ENCODE peak calls at places on chromosomes 6 and 20, in five cellular contexts. A is H1, S is H9, I is neuronal stem cell, W is trophoblast cell. L is an unnamed sample.

GRCh38 chr6:142786476-142786875 is 158.5 kb downstream of the HIVEP2 start:
- DNase-seq in A (no peak), S (no peak), I (no peak), W (peak), L (no peak)

GRCh38 chr20:37389241-37389747 is 43.4 kb downstream of the SRC start:
- DNase-seq in A (no peak), S (peak), I (no peak), W (no peak), L (no peak)

GRCh38 chr20:38883081-38883980 is 42.9 kb upstream of the FAM83D start:
- DNase-seq in A (no peak), S (no peak), I (no peak), W (no peak), L (no peak)

GRCh38 chr6:149719531-149719930 is 1.6 kb upstream of the LATS1 start:
- DNase-seq in A (no peak), S (no peak), I (no peak), W (no peak), L (no peak)

GRCh38 chr6:6969761-6970223 is 138.0 kb upstream of the RREB1 start:
- DNase-seq in A (no peak), S (peak), I (no peak), W (peak), L (no peak)

GRCh38 chr6:38034269-38034914 is 214.9 kb downstream of the ZFAND3 start:
- DNase-seq in A (no peak), S (no peak), I (no peak), W (peak), L (peak)

GRCh38 chr20:845967-846893 is 12.7 kb downstream of the FAM110A start:
- DNase-seq in A (no peak), S (no peak), I (no peak), W (no peak), L (no peak)

GRCh38 chr20:25065625-25066338 is 7.8 kb upstream of the ACSS1 start:
- DNase-seq in A (no peak), S (no peak), I (peak), W (peak), L (peak)

GRCh38 chr6:78010130-78010529 is 357.3 kb downstream of the MEI4 start:
- DNase-seq in A (no peak), S (no peak), I (no peak), W (no peak), L (no peak)

GRCh38 chr20:32252189-32252588 is 25.3 kb upstream of the KIF3B start:
- DNase-seq in A (no peak), S (no peak), I (no peak), W (no peak), L (no peak)

GRCh38 chr20:32858873-32859372 is at the start of gene EFCAB8:
- DNase-seq in A (no peak), S (peak), I (no peak), W (peak), L (no peak)

GRCh38 chr20:23097636-23098580 is 11.8 kb upstream of the CD93 start:
- DNase-seq in A (no peak), S (no peak), I (no peak), W (no peak), L (no peak)

GRCh38 chr6:112443666-112444065 is 96.5 kb downstream of the RFPL4B start:
- DNase-seq in A (no peak), S (no peak), I (no peak), W (no peak), L (peak)

GRCh38 chr6:115594894-115595293 is 465.8 kb downstream of the FRK start:
- DNase-seq in A (no peak), S (no peak), I (no peak), W (no peak), L (no peak)

GRCh38 chr6:104409913-104410312 is 449.8 kb downstream of the HACE1 start:
- DNase-seq in A (no peak), S (no peak), I (no peak), W (peak), L (no peak)

GRCh38 chr6:16265351-16266341 is 27.3 kb downstream of the GMPR start:
- DNase-seq in A (no peak), S (no peak), I (no peak), W (no peak), L (no peak)

GRCh38 chr6:16270178-16270794 is 31.9 kb downstream of the GMPR start:
- DNase-seq in A (no peak), S (no peak), I (no peak), W (peak), L (no peak)

GRCh38 chr6:16267428-16268263 is 29.3 kb downstream of the GMPR start:
- DNase-seq in A (no peak), S (no peak), I (no peak), W (peak), L (no peak)

DNA sequence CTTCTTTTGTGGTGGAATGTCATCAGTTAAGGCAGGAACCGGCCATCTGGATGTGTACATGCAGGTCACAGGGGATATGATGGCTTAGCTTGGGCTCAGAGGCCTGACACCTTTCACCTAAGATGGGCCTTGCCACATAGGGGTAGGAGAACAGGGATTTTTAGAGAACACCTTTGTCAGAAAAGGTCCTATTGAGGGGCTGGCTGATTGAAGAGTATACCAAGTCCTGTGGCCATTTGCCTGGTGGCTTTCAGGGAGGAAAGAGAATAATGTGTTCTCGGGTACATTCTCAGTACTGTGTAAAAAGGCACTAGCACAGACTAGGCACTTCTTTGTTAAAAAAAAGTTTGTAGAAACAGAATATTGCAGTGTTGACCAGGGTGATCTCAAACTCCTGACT is 26.4 kb downstream of the GMPR start:
- DNase-seq in A (no peak), S (no peak), I (no peak), W (peak), L (no peak)
- H3K18ac ChIP-seq in A (peak), S (no peak), I (no peak), W (no peak), L (no peak)

DNA sequence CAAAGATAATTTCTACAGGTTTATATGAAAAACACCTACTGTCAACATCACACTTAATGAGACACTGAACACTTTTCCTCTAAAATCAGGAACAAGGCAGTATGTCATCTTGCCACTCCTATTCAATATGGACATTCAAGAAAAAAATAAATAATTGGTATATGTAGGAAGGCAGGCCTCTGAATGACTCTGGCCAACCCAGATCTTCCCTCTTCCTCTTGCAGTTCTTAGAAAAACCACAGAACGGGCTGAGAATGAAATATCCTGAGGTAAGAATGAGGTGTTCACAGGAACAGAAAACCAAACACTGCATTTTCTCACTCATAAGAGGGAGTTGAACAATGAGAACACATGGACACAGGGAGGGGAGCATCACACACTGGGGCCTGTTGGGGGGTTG is 1207.2 kb upstream of the CITED2 start:
- DNase-seq in A (no peak), S (no peak), I (no peak), W (no peak), L (no peak)
- H2BK12ac ChIP-seq in A (no peak), S (no peak), I (no peak), W (no peak), L (no peak)

DNA sequence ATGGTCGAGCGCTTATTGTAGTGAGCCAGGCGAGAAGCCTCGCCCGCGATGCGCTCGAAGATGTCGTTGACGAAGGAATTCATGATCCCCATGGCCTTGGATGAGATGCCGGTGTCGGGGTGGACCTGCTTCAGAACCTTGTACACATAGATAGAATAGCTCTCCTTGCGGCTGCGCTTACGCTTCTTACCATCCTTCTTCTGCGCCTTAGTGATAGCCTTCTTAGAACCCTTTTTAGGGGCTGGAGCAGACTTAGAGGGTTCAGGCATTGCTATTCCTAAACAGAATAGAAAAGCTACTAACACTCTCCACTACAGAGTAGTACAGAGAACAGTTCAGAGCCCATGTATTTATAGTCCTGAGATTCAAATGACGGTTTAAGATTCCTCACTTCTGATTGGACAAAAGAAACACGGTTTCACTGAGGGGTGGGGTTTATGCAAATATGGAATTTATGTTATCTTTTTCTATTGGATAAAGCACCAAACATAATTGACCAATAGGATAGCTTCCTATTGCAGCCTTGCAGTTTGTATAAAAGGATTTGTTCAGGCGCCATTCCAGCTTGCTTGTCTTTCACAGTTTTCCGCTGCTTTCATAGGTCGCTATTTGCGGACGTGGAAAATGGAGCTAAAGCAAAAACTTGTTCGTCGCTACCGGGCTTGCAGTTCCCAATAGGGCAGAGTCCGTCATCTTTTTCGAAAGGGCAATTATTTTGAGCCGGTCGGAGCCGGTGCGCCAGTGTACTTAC is 43.7 kb upstream of the HFE start:
- DNase-seq in A (no peak), S (no peak), I (peak), W (peak), L (no peak)
- H3K18ac ChIP-seq in A (peak), S (peak), I (peak), W (no peak), L (no peak)

DNA sequence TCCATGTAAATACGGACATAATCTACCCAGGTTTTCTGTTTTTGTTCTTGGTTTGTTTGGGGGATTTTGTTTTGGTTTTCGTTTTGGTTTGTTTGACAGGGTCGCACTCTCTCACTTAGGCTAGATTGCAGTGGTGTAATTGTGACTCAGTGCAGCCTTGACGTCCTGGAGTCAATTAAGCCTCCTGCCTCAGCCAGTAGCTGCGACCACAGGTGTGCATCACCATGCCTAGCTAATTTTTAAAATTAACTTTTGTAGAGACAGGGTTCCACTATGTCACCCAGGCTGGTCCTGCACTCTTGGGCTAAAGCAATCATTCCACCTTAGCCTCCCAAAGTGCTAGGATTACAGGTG is 37.8 kb upstream of the EYA4 start:
- DNase-seq in A (no peak), S (no peak), I (no peak), W (no peak), L (no peak)
- H2BK12ac ChIP-seq in A (no peak), S (no peak), I (no peak), W (no peak), L (no peak)

GRCh38 chr6:55774542-55775318 is 100.7 kb downstream of the BMP5 start:
- DNase-seq in A (no peak), S (no peak), I (no peak), W (peak), L (no peak)
- H3K18ac ChIP-seq in A (no peak), S (no peak), I (no peak), W (no peak), L (no peak)

GRCh38 chr6:160261120-160261450 is 2.5 kb upstream of the SLC22A2 start:
- DNase-seq in A (no peak), S (no peak), I (no peak), W (no peak), L (no peak)
- H2BK12ac ChIP-seq in A (no peak), S (no peak), I (no peak), W (no peak), L (no peak)

GRCh38 chr6:47103931-47104330 is 61.8 kb upstream of the ADGRF1 start:
- DNase-seq in A (no peak), S (no peak), I (no peak), W (peak), L (peak)

GRCh38 chr6:47105469-47106188 is 63.5 kb upstream of the ADGRF1 start:
- DNase-seq in A (peak), S (peak), I (no peak), W (no peak), L (no peak)

GRCh38 chr6:47106216-47106615 is 64.1 kb upstream of the ADGRF1 start:
- DNase-seq in A (no peak), S (no peak), I (no peak), W (peak), L (peak)

GRCh38 chr6:47109281-47109680 is 67.1 kb upstream of the ADGRF1 start:
- DNase-seq in A (no peak), S (no peak), I (no peak), W (peak), L (no peak)

GRCh38 chr6:47106721-47107197 is 64.6 kb upstream of the ADGRF1 start:
- DNase-seq in A (no peak), S (peak), I (no peak), W (peak), L (no peak)
- H3K18ac ChIP-seq in A (no peak), S (no peak), I (no peak), W (no peak), L (peak)

L was measured in mesenchymal stem cell.